ENCODE peak calls at places on chromosomes 3 and 15, in four cellular contexts. N, G, D and Q are unnamed samples.

GRCh38 chr3:9911863-9912262 is 5.0 kb upstream of the IL17RC start:
- DNase-seq in N (no peak), G (no peak), D (no peak), Q (no peak)

GRCh38 chr15:93497256-93497655 is 408.2 kb upstream of the RGMA start:
- DNase-seq in N (no peak), G (no peak), D (no peak), Q (peak; percentile 82)

GRCh38 chr3:38634133-38634532 is 15.4 kb downstream of the SCN5A start:
- DNase-seq in N (no peak), G (no peak), D (no peak), Q (peak; percentile 28)

GRCh38 chr3:13612829-13613228 is 63.9 kb downstream of the FBLN2 start:
- DNase-seq in N (peak; percentile 79), G (no peak), D (no peak), Q (no peak)

GRCh38 chr3:114504941-114505632 is 211.3 kb downstream of the TIGIT start:
- DNase-seq in N (no peak), G (peak; percentile 16), D (no peak), Q (peak; percentile 30)

GRCh38 chr3:42497009-42497731 is 5.3 kb upstream of the VIPR1 start:
- DNase-seq in N (peak; percentile 50), G (no peak), D (no peak), Q (peak; percentile 61)

GRCh38 chr3:197508051-197508451 is 47.7 kb downstream of the BDH1 start:
- DNase-seq in N (no peak), G (no peak), D (no peak), Q (no peak)

GRCh38 chr3:51680663-51681230 is 9.7 kb downstream of the TEX264 start:
- DNase-seq in N (no peak), G (no peak), D (no peak), Q (no peak)

GRCh38 chr15:92006186-92007028 is 152.9 kb downstream of the SLCO3A1 start:
- DNase-seq in N (no peak), G (no peak), D (no peak), Q (no peak)

GRCh38 chr15:78280289-78281072 is 16.1 kb downstream of the DNAJA4 start:
- DNase-seq in N (no peak), G (no peak), D (no peak), Q (no peak)

GRCh38 chr3:127572735-127573134 is 17.8 kb downstream of the TPRA1 start:
- DNase-seq in N (no peak), G (no peak), D (no peak), Q (no peak)

GRCh38 chr15:30859091-30859874 is 44.4 kb upstream of the FAN1 start:
- DNase-seq in N (no peak), G (peak; percentile 62), D (no peak), Q (peak; percentile 4)

GRCh38 chr3:140529558-140529957 is 148.3 kb upstream of the TRIM42 start:
- DNase-seq in N (no peak), G (no peak), D (no peak), Q (no peak)

GRCh38 chr3:115691964-115692363 is 68.7 kb downstream of the GAP43 start:
- DNase-seq in N (no peak), G (no peak), D (no peak), Q (no peak)

GRCh38 chr15:57333487-57333886 is 42.8 kb upstream of the CGNL1 start:
- DNase-seq in N (no peak), G (no peak), D (no peak), Q (peak; percentile 79)

GRCh38 chr3:190012314-190012782 is 108.3 kb downstream of the P3H2 start:
- DNase-seq in N (no peak), G (peak; percentile 40), D (no peak), Q (peak; percentile 89)

GRCh38 chr15:33357845-33358244 is 47.1 kb downstream of the RYR3 start:
- DNase-seq in N (no peak), G (no peak), D (no peak), Q (no peak)

GRCh38 chr3:124257332-124257864 is 265.5 kb upstream of the ROPN1 start:
- DNase-seq in N (no peak), G (peak; percentile 27), D (no peak), Q (no peak)

GRCh38 chr3:62696011-62696410 is 179.2 kb downstream of the CADPS start:
- DNase-seq in N (no peak), G (no peak), D (no peak), Q (no peak)

GRCh38 chr3:39267631-39268553 is 11.9 kb downstream of the CX3CR1 start:
- DNase-seq in N (no peak), G (no peak), D (peak; percentile 51), Q (no peak)

GRCh38 chr3:172512363-172512762 is 10.9 kb downstream of the TNFSF10 start:
- DNase-seq in N (peak; percentile 78), G (peak; percentile 56), D (peak; percentile 41), Q (peak; percentile 79)

GRCh38 chr15:88865498-88866099 is 29.7 kb downstream of the HAPLN3 start:
- DNase-seq in N (no peak), G (peak; percentile 8), D (no peak), Q (no peak)

GRCh38 chr3:105423392-105423791 is 56.7 kb downstream of the ALCAM start:
- DNase-seq in N (no peak), G (no peak), D (no peak), Q (no peak)

GRCh38 chr3:61631108-61631769 is 69.9 kb downstream of the PTPRG start:
- DNase-seq in N (no peak), G (no peak), D (no peak), Q (no peak)

GRCh38 chr3:84759361-84759760 is 199.4 kb upstream of the CADM2 start:
- DNase-seq in N (no peak), G (no peak), D (no peak), Q (no peak)

GRCh38 chr3:134904796-134905646 is 110.0 kb downstream of the EPHB1 start:
- DNase-seq in N (no peak), G (no peak), D (no peak), Q (peak; percentile 23)

GRCh38 chr3:188947401-188947982 is 224.3 kb upstream of the TPRG1 start:
- DNase-seq in N (peak; percentile 93), G (peak; percentile 77), D (no peak), Q (peak; percentile 73)

GRCh38 chr3:4821975-4822374 is 157.3 kb upstream of the BHLHE40 start:
- DNase-seq in N (no peak), G (no peak), D (peak; percentile 69), Q (no peak)

GRCh38 chr3:195762611-195763247 is 42.0 kb downstream of the MUC20 start:
- DNase-seq in N (no peak), G (no peak), D (no peak), Q (no peak)

GRCh38 chr3:143840636-143841035 is 7.6 kb downstream of the SLC9A9 start:
- DNase-seq in N (no peak), G (no peak), D (no peak), Q (no peak)

DNA sequence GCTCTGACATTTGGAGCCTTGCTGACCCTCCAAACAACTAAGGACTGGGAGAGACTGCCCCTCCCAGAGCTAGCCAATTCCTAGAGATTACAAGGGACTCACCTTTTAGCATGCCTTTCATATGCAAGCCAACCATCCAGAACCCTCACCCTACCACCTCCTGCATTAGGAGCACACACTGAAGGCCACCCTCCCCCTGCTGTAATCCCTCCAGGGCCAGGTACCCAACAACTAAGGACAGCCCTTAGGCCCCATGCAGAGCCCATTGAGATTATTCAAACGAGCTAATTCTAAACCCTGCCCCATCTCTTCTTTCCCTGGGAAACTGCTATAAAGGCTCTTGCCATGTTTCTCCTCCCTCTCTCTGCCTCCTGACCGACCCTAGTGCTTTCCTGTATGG is 352.6 kb downstream of the ERC2 start:
- DNase-seq in N (no peak), G (no peak), D (no peak), Q (no peak)
- H3K4me1 ChIP-seq in N (no peaks in the 10 kb centered on the region), G (no peaks in the 10 kb centered on the region), D (no peaks in the 10 kb centered on the region), Q (no peaks in the 10 kb centered on the region)

GRCh38 chr3:16842710-16843270 is 42.0 kb upstream of the PLCL2 start:
- DNase-seq in N (no peak), G (no peak), D (no peak), Q (no peak)

GRCh38 chr3:16840111-16840444 is 44.7 kb upstream of the PLCL2 start:
- DNase-seq in N (no peak), G (peak; percentile 42), D (no peak), Q (no peak)

GRCh38 chr3:16839271-16840110 is 45.3 kb upstream of the PLCL2 start:
- DNase-seq in N (no peak), G (peak; percentile 59), D (no peak), Q (no peak)

GRCh38 chr3:16841906-16842709 is 42.6 kb upstream of the PLCL2 start:
- DNase-seq in N (no peak), G (no peak), D (peak; percentile 63), Q (no peak)

GRCh38 chr3:16841354-16841753 is 43.4 kb upstream of the PLCL2 start:
- DNase-seq in N (no peak), G (no peak), D (no peak), Q (no peak)
- H3K4me1 ChIP-seq in N (no peaks in the 10 kb centered on the region), G (peaks cover 23% of the 10 kb centered on the region), D (peaks cover 56% of the 10 kb centered on the region), Q (peaks cover 5% of the 10 kb centered on the region)

GRCh38 chr15:74194572-74195559 is 7.7 kb downstream of the STRA6 start:
- DNase-seq in N (no peak), G (no peak), D (no peak), Q (no peak)

GRCh38 chr15:74199293-74199645 is 3.3 kb downstream of the STRA6 start:
- DNase-seq in N (no peak), G (no peak), D (no peak), Q (no peak)

GRCh38 chr15:74200394-74200793 is 2.2 kb downstream of the STRA6 start:
- DNase-seq in N (peak; percentile 85), G (peak; percentile 17), D (no peak), Q (peak; percentile 75)

GRCh38 chr15:74196175-74196574 is 6.4 kb downstream of the STRA6 start:
- DNase-seq in N (no peak), G (no peak), D (no peak), Q (peak; percentile 99)

DNA sequence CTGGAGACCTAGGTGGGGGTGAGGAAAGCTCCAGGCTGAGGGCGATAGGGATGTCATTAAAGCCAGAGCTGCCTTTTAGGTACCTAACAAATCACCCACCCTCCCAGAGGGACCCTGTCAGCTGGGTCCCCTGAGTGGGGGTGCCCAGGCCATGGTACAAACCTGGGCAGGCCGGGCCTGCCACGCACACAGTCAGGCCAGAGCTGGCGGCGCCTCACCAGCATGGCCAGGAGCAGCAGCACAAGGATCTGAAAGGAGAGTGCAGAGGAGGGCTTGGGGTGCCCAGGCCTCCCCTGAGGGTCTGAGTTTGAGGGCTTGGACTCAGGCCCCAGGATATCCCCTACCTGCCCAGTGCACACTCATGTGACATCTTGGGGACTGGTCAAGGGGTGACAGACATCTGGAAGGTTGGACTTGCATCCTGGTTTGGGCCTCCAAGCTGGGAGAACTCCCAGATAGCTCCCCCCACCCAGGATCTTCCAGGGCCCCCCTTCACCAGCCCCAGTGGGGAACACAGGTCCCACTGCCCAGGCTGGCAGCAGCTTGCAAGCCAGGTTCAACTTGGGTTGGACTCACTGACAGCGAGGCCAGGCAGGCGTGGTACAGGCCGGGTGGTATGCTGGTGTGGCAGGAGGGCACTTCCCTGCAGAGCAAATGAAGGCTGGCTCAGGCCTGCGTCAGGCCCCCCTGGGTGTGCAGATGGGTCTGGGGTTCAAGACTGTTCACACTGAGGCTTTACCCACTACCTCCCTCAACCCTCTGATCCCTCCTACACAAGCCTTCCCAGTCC is 5.2 kb downstream of the STRA6 start:
- DNase-seq in N (no peak), G (no peak), D (no peak), Q (no peak)
- H3K4me1 ChIP-seq in N (peaks cover 27% of the 10 kb centered on the region), G (peaks cover 3% of the 10 kb centered on the region), D (no peaks in the 10 kb centered on the region), Q (peaks cover 66% of the 10 kb centered on the region)

DNA sequence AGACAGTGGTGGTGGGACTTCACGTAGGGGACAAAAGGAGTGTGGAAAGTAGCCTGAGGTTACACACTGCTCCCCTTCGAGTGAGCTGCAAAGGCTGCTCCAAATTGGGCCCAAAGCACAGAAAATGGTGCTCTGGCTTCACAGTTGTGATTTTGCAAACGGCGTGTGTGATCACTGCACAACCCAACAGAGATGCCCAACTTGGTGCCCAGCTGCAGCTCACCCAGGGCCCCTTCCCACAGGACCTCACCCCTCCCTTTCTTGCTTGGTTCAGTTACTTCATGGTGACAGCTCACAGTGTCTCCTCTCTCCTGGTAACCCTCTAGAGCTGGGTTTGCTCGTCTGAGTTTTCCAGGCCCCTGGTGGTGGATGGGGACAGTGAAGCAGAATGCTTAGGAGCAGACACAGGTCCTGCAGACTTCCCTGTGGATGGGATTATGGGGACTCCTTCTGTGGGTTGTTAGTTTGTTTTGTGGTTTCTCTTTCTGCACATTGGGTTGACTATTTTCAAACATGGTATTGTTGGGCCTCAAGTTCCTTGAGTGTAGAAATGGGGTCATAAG is 98.3 kb downstream of the TOP2B start:
- DNase-seq in N (no peak), G (no peak), D (no peak), Q (no peak)
- H3K4me1 ChIP-seq in N (no peaks in the 10 kb centered on the region), G (no peaks in the 10 kb centered on the region), D (no peaks in the 10 kb centered on the region), Q (no peaks in the 10 kb centered on the region)